ENCODE peak calls at places on chromosomes 7 and 10, in nine cellular contexts. F is stimulated activated CD4-positive, alpha-beta T cell treated with anti-CD3 and anti-CD28 coated beads, Interleukin-12 subunit alpha, Interleukin-12 subunit beta, amount 100 ng/mL, for 4 hours; Q is sciatic nerve; T is naive thymus-derived CD8-positive, alpha-beta T cell; K is NCI-H1105; H is iris pigment epithelial cell; S is M059J; X is Kasumi-1; M is HuH-7.5. E is an unnamed sample.

GRCh38 chr7:50625360-50625759 is 60.2 kb upstream of the DDC start:
- DNase-seq in X (no peak), S (no peak), T (no peak), M (no peak), F (no peak), Q (no peak), K (no peak), H (no peak), E (no peak)

GRCh38 chr7:132311747-132312146 is 264.5 kb downstream of the PLXNA4 start:
- DNase-seq in M (no peak), F (no peak), T (no peak), H (no peak), S (no peak), X (no peak), Q (no peak), K (no peak), E (no peak)

GRCh38 chr10:80498833-80499671 is 38.6 kb upstream of the SH2D4B start:
- DNase-seq in H (peak), S (peak), X (peak), T (no peak), Q (peak), M (peak), K (no peak), F (peak), E (no peak)

GRCh38 chr10:93379366-93380042 is 102.6 kb downstream of the MYOF start:
- DNase-seq in M (no peak), K (no peak), Q (no peak), F (peak), S (peak), H (peak), X (peak), T (no peak), E (no peak)

GRCh38 chr10:4670737-4671136 is 155.3 kb upstream of the AKR1E2 start:
- DNase-seq in Q (no peak), H (peak), S (peak), K (no peak), F (no peak), X (no peak), T (no peak), M (no peak), E (no peak)

GRCh38 chr10:117222552-117223412 is 18.1 kb upstream of the SLC18A2 start:
- DNase-seq in Q (no peak), F (no peak), K (no peak), S (no peak), T (no peak), H (no peak), M (no peak), X (no peak), E (no peak)

GRCh38 chr7:90111-91063 is 102.0 kb upstream of the FAM20C start:
- DNase-seq in K (no peak), X (no peak), S (peak), T (no peak), Q (peak), M (no peak), H (peak), F (no peak), E (no peak)

GRCh38 chr7:155804431-155804831 is 7.8 kb downstream of the SHH start:
- DNase-seq in M (no peak), S (no peak), Q (no peak), X (peak), H (no peak), K (no peak), F (no peak), T (no peak), E (no peak)

GRCh38 chr10:122565766-122566206 is 5.2 kb downstream of the DMBT1 start:
- DNase-seq in H (peak), X (peak), S (peak), F (peak), T (peak), M (peak), Q (peak), K (peak), E (peak)

GRCh38 chr10:73529089-73529832 is 33.4 kb upstream of the PPP3CB start:
- DNase-seq in S (peak), T (peak), Q (no peak), M (peak), F (peak), H (peak), K (peak), X (peak), E (peak)

GRCh38 chr10:124035928-124036558 is 57.4 kb downstream of the CHST15 start:
- DNase-seq in F (no peak), X (peak), M (peak), T (no peak), H (no peak), S (no peak), Q (no peak), K (no peak), E (peak)

GRCh38 chr7:135486258-135486657 is 23.6 kb downstream of the CNOT4 start:
- DNase-seq in F (no peak), H (peak), S (peak), T (no peak), M (no peak), K (no peak), Q (no peak), X (no peak), E (no peak)

GRCh38 chr10:99859585-99859984 is 77.1 kb downstream of the ABCC2 start:
- DNase-seq in K (no peak), Q (no peak), M (no peak), S (no peak), T (no peak), H (no peak), X (no peak), F (no peak), E (no peak)

GRCh38 chr7:97851725-97852124 is 20.5 kb downstream of the ASNS start:
- DNase-seq in H (no peak), S (no peak), Q (no peak), K (no peak), X (no peak), F (no peak), T (no peak), M (no peak), E (no peak)

GRCh38 chr7:151286148-151286547 is 37.7 kb upstream of the SMARCD3 start:
- DNase-seq in H (peak), T (no peak), M (no peak), Q (no peak), K (no peak), S (no peak), F (no peak), X (no peak), E (no peak)

GRCh38 chr7:22939842-22940241 is 74.1 kb downstream of the HYCC1 start:
- DNase-seq in T (no peak), F (no peak), S (no peak), H (no peak), X (no peak), Q (no peak), M (no peak), K (no peak), E (no peak)

GRCh38 chr10:89393898-89394297 is 1.5 kb downstream of the IFIT1 start:
- DNase-seq in F (no peak), S (no peak), M (no peak), Q (no peak), K (no peak), T (no peak), H (no peak), X (no peak), E (no peak)

GRCh38 chr7:18900236-18900635 is 217.2 kb downstream of the TWIST1 start:
- DNase-seq in H (no peak), S (no peak), T (no peak), X (no peak), M (no peak), K (no peak), F (no peak), Q (no peak), E (no peak)

E was measured in GM20000.